ENCODE peak calls at places on chromosomes 13 and 19, in six cellular contexts. H, I, O, Y, S and F are unnamed samples. For H4K20me1, the result is how much of the 10 kb centered on the place peaks cover.

GRCh38 chr19:56189785-56190184 is 7.8 kb downstream of the ZSCAN5B start:
- DNase-seq in S (no peak), Y (no peak), O (no peak), I (no peak), H (no peak), F (no peak)

GRCh38 chr19:33393286-33394005 is 19.9 kb downstream of the CEBPG start:
- DNase-seq in Y (no peak), S (no peak), H (no peak), O (no peak), I (no peak), F (no peak)

GRCh38 chr13:34352958-34353357 is 535.0 kb downstream of the RFC3 start:
- DNase-seq in O (no peak), S (no peak), I (no peak), Y (no peak), H (no peak), F (no peak)

GRCh38 chr13:25421602-25422001 is 49.8 kb downstream of the ATP8A2 start:
- DNase-seq in S (no peak), H (no peak), O (no peak), I (no peak), Y (no peak), F (no peak)

GRCh38 chr19:22532388-22533310 is 101.5 kb upstream of the ZNF492 start:
- DNase-seq in O (no peak), Y (no peak), I (no peak), S (no peak), H (no peak), F (no peak)

GRCh38 chr13:109704771-109705628 is 81.4 kb downstream of the IRS2 start:
- DNase-seq in H (peak), O (no peak), I (no peak), S (no peak), Y (no peak), F (no peak)

GRCh38 chr13:50125556-50126377 is 110.5 kb downstream of the KCNRG start:
- DNase-seq in H (peak), Y (peak), O (peak), S (peak), I (no peak), F (peak)

GRCh38 chr13:28408235-28408848 is 86.6 kb downstream of the FLT1 start:
- DNase-seq in Y (no peak), I (no peak), O (peak), H (no peak), S (no peak), F (no peak)

GRCh38 chr13:23918208-23918607 is 20.9 kb upstream of the C1QTNF9B start:
- DNase-seq in H (no peak), Y (no peak), S (no peak), I (no peak), O (no peak), F (peak)

GRCh38 chr19:37594982-37595382 is 306 bp downstream of the ZNF540 start:
- DNase-seq in I (peak), O (peak), H (no peak), S (no peak), Y (no peak), F (peak)

GRCh38 chr13:112066624-112067004 is 335 bp upstream of the SOX1 start:
- DNase-seq in O (no peak), S (peak), Y (no peak), I (no peak), H (peak), F (peak)

GRCh38 chr19:2923510-2923909 is 21.3 kb downstream of the ZNF77 start:
- DNase-seq in S (no peak), I (no peak), H (peak), Y (no peak), O (no peak), F (peak)

GRCh38 chr13:48478401-48478800 is 54.5 kb downstream of the RCBTB2 start:
- DNase-seq in Y (no peak), O (no peak), I (no peak), H (peak), S (no peak), F (peak)

GRCh38 chr13:36904219-36904618 is 15.8 kb downstream of the SMAD9 start:
- DNase-seq in Y (no peak), O (no peak), S (no peak), I (no peak), H (no peak), F (no peak)

GRCh38 chr13:98999635-98999952 is 21.7 kb upstream of the DOCK9 start:
- DNase-seq in S (no peak), O (no peak), H (peak), Y (no peak), I (no peak), F (peak)

GRCh38 chr13:94712812-94713555 is 639 bp upstream of the SOX21 start:
- DNase-seq in S (peak), O (no peak), H (peak), I (no peak), Y (no peak), F (peak)

GRCh38 chr19:1104452-1105216 is 840 bp downstream of the GPX4 start:
- DNase-seq in S (peak), H (peak), Y (peak), O (peak), I (no peak), F (peak)

GRCh38 chr19:45522010-45522941 is 15.0 kb downstream of the VASP start:
- DNase-seq in H (no peak), S (no peak), I (no peak), O (no peak), Y (no peak), F (no peak)

GRCh38 chr19:51356159-51356801 is 9.9 kb downstream of the ETFB start:
- DNase-seq in H (no peak), I (no peak), Y (no peak), O (no peak), S (no peak), F (no peak)

GRCh38 chr19:51357952-51358351 is 8.2 kb downstream of the ETFB start:
- DNase-seq in H (no peak), S (no peak), Y (no peak), O (no peak), I (no peak), F (no peak)

GRCh38 chr19:51352783-51353360 is 10.9 kb upstream of the VSIG10L start:
- DNase-seq in I (no peak), H (no peak), O (no peak), S (no peak), Y (no peak), F (no peak)

GRCh38 chr19:51354103-51354741 is 12.0 kb downstream of the ETFB start:
- DNase-seq in I (no peak), Y (no peak), O (peak), H (no peak), S (peak), F (no peak)

GRCh38 chr19:51354742-51355148 is 11.4 kb downstream of the ETFB start:
- DNase-seq in I (no peak), O (no peak), S (peak), Y (no peak), H (peak), F (peak)
- H3K27ac ChIP-seq in I (no peak), O (peak), S (no peak), Y (no peak), H (no peak), F (no peak)

DNA sequence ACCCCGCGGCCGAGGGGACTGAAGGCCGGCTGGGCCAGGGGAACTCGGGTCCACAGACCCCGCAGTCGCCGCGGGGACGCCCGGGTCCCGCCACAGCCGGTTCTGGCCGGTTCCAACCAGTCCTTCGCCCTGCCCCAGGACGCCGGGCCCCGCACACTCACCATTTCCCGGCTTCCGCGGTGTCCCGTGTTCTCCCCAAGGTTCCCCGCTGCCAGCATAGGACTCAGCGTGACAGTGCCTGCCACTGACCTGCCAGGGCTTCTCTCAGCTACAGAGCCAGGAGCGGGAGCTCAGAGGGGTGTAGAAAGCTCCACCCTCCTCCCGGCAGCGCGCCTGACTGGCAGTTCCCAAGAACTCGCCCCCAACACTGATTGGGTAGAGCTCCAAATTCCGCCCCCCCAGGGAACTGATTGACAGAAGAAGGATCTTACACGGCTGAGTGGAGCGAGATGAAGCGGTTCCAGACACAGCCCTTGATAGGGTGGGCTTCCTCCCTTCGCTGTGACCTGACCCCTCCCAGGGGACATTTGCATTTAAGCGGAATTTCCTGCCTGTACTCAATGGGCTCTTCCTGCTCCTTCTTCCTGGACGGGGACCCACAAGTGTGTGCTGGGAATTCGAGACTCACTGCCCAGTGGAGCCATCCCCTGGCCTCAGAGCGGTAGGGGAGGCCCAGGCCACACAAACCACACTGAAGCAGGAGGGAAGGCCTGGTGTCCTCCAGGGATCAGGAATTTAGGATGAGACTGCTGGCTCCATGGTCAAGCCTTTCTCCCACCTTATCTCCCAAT is at the start of gene ZNF442:
- DNase-seq in S (peak), I (peak), O (peak), H (peak), Y (peak), F (peak)
- TF ChIP-seq CTCF in S (peak), I (peak), O (peak), H (peak), Y (peak), F (peak)

GRCh38 chr19:18135712-18136584 is 17.0 kb upstream of the PIK3R2 start:
- DNase-seq in S (no peak), Y (no peak), H (no peak), I (no peak), O (no peak), F (no peak)
- H4K20me1 ChIP-seq in S (under half), Y (under half), H (under half), I (under half), O (under half), F (under half)

GRCh38 chr19:48644839-48645651 is 942 bp downstream of the CA11 start:
- DNase-seq in S (peak), I (no peak), H (peak), Y (peak), O (peak), F (no peak)
- H3K27ac ChIP-seq in S (no peak), I (no peak), H (no peak), Y (no peak), O (no peak), F (no peak)

DNA sequence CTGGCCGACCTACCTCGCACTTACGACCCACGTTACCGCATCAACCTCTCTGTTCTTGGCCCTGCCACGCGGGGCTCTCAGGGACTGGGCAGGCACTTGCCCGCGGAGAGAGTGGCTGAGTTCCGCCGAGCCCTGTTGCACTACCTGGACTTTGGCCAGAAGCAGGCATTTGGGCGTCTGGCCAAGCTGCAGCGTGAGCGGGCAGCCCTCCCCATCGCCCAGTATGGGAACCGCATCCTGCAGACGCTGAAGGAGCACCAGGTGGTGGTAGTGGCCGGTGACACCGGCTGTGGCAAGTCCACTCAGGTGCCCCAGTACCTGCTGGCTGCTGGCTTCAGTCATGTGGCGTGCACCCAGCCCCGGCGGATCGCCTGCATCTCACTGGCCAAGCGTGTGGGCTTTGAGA is 4.2 kb downstream of the DHX34 start:
- DNase-seq in H (no peak), I (no peak), Y (no peak), O (no peak), S (no peak), F (no peak)
- TF ChIP-seq CTCF in H (no peak), I (no peak), Y (no peak), O (no peak), S (no peak), F (no peak)